ENCODE peak calls at places on chromosomes 7 and 10, in seven cellular contexts. K is DMS79 treated with DMSO at 0.1 percent for 48 hours; N is stimulated activated CD4-positive, alpha-beta T cell treated with anti-CD3 and anti-CD28 coated beads, TNF-alpha, amount 100 ng/mL, for 4 hours; Q is activated CD4-positive, alpha-beta T cell treated with anti-CD3 and anti-CD28 coated beads, Interleukin-2, amount 50 U/mL, for 24 hours; T is cortex of kidney; A is CD8-positive, alpha-beta T cell; L is amygdala. H is an unnamed sample.

GRCh38 chr7:129343099-129343700 is 91.0 kb upstream of the STRIP2 start:
- DNase-seq in L (no peak), N (no peak), A (no peak), K (peak; percentile 18), Q (no peak), T (no peak), H (peak; percentile 41)

GRCh38 chr10:121683803-121684202 is 85.6 kb upstream of the FGFR2 start:
- DNase-seq in N (no peak), A (no peak), L (no peak), T (no peak), Q (no peak), K (no peak), H (no peak)

GRCh38 chr7:107318523-107319160 is 149.8 kb downstream of the HBP1 start:
- DNase-seq in K (no peak), N (no peak), Q (no peak), L (no peak), A (no peak), T (no peak), H (no peak)

GRCh38 chr10:131461093-131461492 is 149.6 kb upstream of the TCERG1L start:
- DNase-seq in K (no peak), Q (no peak), L (no peak), T (no peak), A (no peak), N (no peak), H (no peak)

GRCh38 chr10:110387983-110388681 is 83.4 kb upstream of the SMNDC1 start:
- DNase-seq in N (no peak), T (no peak), A (no peak), L (no peak), Q (no peak), K (no peak), H (no peak)

GRCh38 chr7:150799741-150800575 is at the start of gene TMEM176B:
- DNase-seq in N (no peak), K (no peak), T (no peak), A (no peak), Q (no peak), L (no peak), H (no peak)

GRCh38 chr10:112970036-112970435 is 20.0 kb downstream of the TCF7L2 start:
- DNase-seq in Q (no peak), A (no peak), T (no peak), K (no peak), L (no peak), N (no peak), H (no peak)

GRCh38 chr7:108086546-108086945 is 43.6 kb downstream of the LAMB4 start:
- DNase-seq in Q (no peak), T (no peak), K (no peak), N (no peak), L (no peak), A (no peak), H (no peak)

GRCh38 chr10:102674566-102674965 is 30.3 kb downstream of the TRIM8 start:
- DNase-seq in A (no peak), Q (no peak), T (no peak), N (no peak), K (no peak), L (no peak), H (peak; percentile 60)

GRCh38 chr10:72014197-72014596 is 50.0 kb downstream of the CHST3 start:
- DNase-seq in T (no peak), Q (no peak), K (no peak), L (no peak), N (no peak), A (no peak), H (no peak)

GRCh38 chr10:68330852-68331454 is 911 bp upstream of the HNRNPH3 start:
- DNase-seq in T (no peak), A (peak; percentile 7), L (peak; percentile 43), Q (no peak), N (peak; percentile 14), K (peak; percentile 50), H (no peak)

GRCh38 chr7:157490465-157490912 is 153.7 kb downstream of the DNAJB6 start:
- DNase-seq in T (no peak), L (no peak), K (no peak), Q (no peak), A (peak; percentile 30), N (no peak), H (no peak)

GRCh38 chr10:84256510-84257342 is 11.9 kb downstream of the RGR start:
- DNase-seq in N (no peak), K (no peak), L (peak; percentile 56), T (no peak), Q (no peak), A (peak; percentile 11), H (no peak)

GRCh38 chr10:130023454-130024230 is 59.6 kb upstream of the EBF3 start:
- DNase-seq in K (peak; percentile 14), A (no peak), Q (no peak), N (no peak), L (no peak), T (no peak), H (no peak)

GRCh38 chr7:107044347-107045194 is at the start of gene PRKAR2B:
- DNase-seq in Q (peak; percentile 26), T (no peak), N (peak; percentile 47), L (peak; percentile 84), A (peak; percentile 64), K (peak; percentile 79), H (peak; percentile 61)

GRCh38 chr10:124864421-124865193 is 63.0 kb downstream of the ABRAXAS2 start:
- DNase-seq in A (no peak), L (peak; percentile 17), K (no peak), T (no peak), N (no peak), Q (no peak), H (no peak)

GRCh38 chr7:16356241-16356958 is 64.9 kb downstream of the CRPPA start:
- DNase-seq in Q (no peak), T (no peak), A (no peak), K (no peak), N (no peak), L (no peak), H (no peak)

GRCh38 chr7:372939-373791 is 83.2 kb downstream of the FOXL3 start:
- DNase-seq in L (no peak), K (no peak), Q (no peak), N (no peak), T (no peak), A (no peak), H (no peak)

GRCh38 chr7:19061331-19061730 is 56.1 kb downstream of the TWIST1 start:
- DNase-seq in K (no peak), N (no peak), T (no peak), L (no peak), Q (no peak), A (no peak), H (no peak)

GRCh38 chr10:23514321-23514720 is 75.4 kb downstream of the OTUD1 start:
- DNase-seq in L (no peak), Q (no peak), T (no peak), N (no peak), K (no peak), A (no peak), H (peak; percentile 34)

GRCh38 chr10:77104459-77104980 is 533.1 kb downstream of the KCNMA1 start:
- DNase-seq in L (no peak), K (no peak), T (no peak), N (no peak), A (no peak), Q (no peak), H (no peak)

GRCh38 chr7:6530626-6531491 is 20.4 kb downstream of the GRID2IP start:
- DNase-seq in A (peak; percentile 56), T (no peak), L (no peak), N (peak; percentile 37), K (peak; percentile 6), Q (no peak), H (peak; percentile 26)

GRCh38 chr10:69335063-69335587 is 56.8 kb downstream of the HK1 start:
- DNase-seq in K (no peak), Q (no peak), N (no peak), T (no peak), L (no peak), A (no peak), H (no peak)

GRCh38 chr10:119750391-119751230 is 24.8 kb downstream of the INPP5F start:
- DNase-seq in N (no peak), A (peak; percentile 38), T (no peak), L (peak; percentile 81), Q (peak; percentile 11), K (peak; percentile 40), H (peak; percentile 71)

GRCh38 chr10:78706256-78706655 is 362.5 kb upstream of the ZMIZ1 start:
- DNase-seq in Q (no peak), L (no peak), K (no peak), T (no peak), A (no peak), N (no peak), H (no peak)

GRCh38 chr7:123533929-123534382 is 439 bp downstream of the IQUB start:
- DNase-seq in T (no peak), N (peak; percentile 9), K (no peak), A (peak; percentile 4), L (no peak), Q (no peak), H (no peak)

GRCh38 chr7:47609803-47610452 is 28.0 kb upstream of the TNS3 start:
- DNase-seq in K (no peak), N (no peak), T (no peak), Q (no peak), L (no peak), A (no peak), H (no peak)

GRCh38 chr7:67918158-67918557 is 921.5 kb downstream of the TYW1 start:
- DNase-seq in K (no peak), T (no peak), N (no peak), Q (no peak), L (no peak), A (no peak), H (peak; percentile 40)

GRCh38 chr7:130814753-130815152 is 80.7 kb upstream of the KLF14 start:
- DNase-seq in A (no peak), N (no peak), T (no peak), L (no peak), Q (no peak), K (no peak), H (no peak)

GRCh38 chr10:11313463-11313862 is 295.8 kb downstream of the CELF2 start:
- DNase-seq in Q (no peak), L (no peak), N (no peak), T (no peak), A (no peak), K (no peak), H (no peak)

GRCh38 chr7:147406521-147407115 is 1183.9 kb upstream of the C7orf33 start:
- DNase-seq in A (no peak), K (peak; percentile 74), L (no peak), Q (no peak), T (no peak), N (no peak), H (no peak)

GRCh38 chr10:6269953-6270867 is 67.5 kb downstream of the PFKFB3 start:
- DNase-seq in T (no peak), Q (peak; percentile 43), L (no peak), K (no peak), A (peak; percentile 43), N (peak; percentile 25), H (peak; percentile 77)

GRCh38 chr7:37289781-37290180 is 158.9 kb downstream of the ELMO1 start:
- DNase-seq in N (no peak), A (no peak), L (no peak), K (no peak), T (no peak), Q (no peak), H (no peak)

GRCh38 chr7:138668946-138669345 is 32.2 kb downstream of the SVOPL start:
- DNase-seq in Q (no peak), N (no peak), T (no peak), K (no peak), L (no peak), A (no peak), H (no peak)

GRCh38 chr10:22821501-22821900 is 106.4 kb upstream of the ARMC3 start:
- DNase-seq in T (no peak), Q (no peak), L (no peak), A (no peak), K (no peak), N (no peak), H (no peak)

GRCh38 chr10:23945845-23946244 is 263.1 kb upstream of the KIAA1217 start:
- DNase-seq in Q (no peak), L (no peak), T (no peak), A (no peak), N (no peak), K (peak; percentile 3), H (no peak)

GRCh38 chr7:140074780-140075179 is 12.0 kb upstream of the PARP12 start:
- DNase-seq in L (no peak), K (no peak), N (no peak), Q (no peak), T (no peak), A (no peak), H (no peak)

GRCh38 chr10:102140218-102140617 is 7.4 kb downstream of the PPRC1 start:
- DNase-seq in N (no peak), Q (no peak), L (no peak), K (no peak), A (no peak), T (no peak), H (no peak)

H was measured in CD4-positive, CD25-positive, alpha-beta regulatory T cell.